ENCODE peak calls at places on chromosomes 4 and X, in four cellular contexts. R is NCI-H2029 treated with DMSO at 0.1 percent for 48 hours, F is NCI-H774, H is NB4. G is an unnamed sample.

GRCh38 chrX:108439961-108440696 is 491 bp downstream of the COL4A5 start:
- DNase-seq in R (no peak), F (no peak), H (peak; percentile 12), G (no peak)

GRCh38 chr4:110516106-110516922 is 40.4 kb downstream of the ENPEP start:
- DNase-seq in R (peak; percentile 46), F (peak; percentile 32), H (peak; percentile 61), G (peak; percentile 67)

GRCh38 chr4:57102050-57102564 is 8.1 kb downstream of the IGFBP7 start:
- DNase-seq in R (no peak), F (no peak), H (no peak), G (no peak)

GRCh38 chr4:152657657-152658056 is 22.1 kb downstream of the TMEM154 start:
- DNase-seq in R (no peak), F (no peak), H (no peak), G (no peak)

GRCh38 chr4:90060039-90060438 is 67.2 kb upstream of the CCSER1 start:
- DNase-seq in R (no peak), F (no peak), H (no peak), G (no peak)

GRCh38 chr4:54256491-54257167 is 27.5 kb downstream of the PDGFRA start:
- DNase-seq in R (no peak), F (no peak), H (no peak), G (no peak)

GRCh38 chrX:17412692-17413091 is 37.7 kb downstream of the NHS start:
- DNase-seq in R (no peak), F (no peak), H (no peak), G (no peak)

GRCh38 chr4:107913283-107913899 is 18.0 kb upstream of the CYP2U1 start:
- DNase-seq in R (peak; percentile 61), F (peak; percentile 0), H (peak; percentile 64), G (peak; percentile 65)

GRCh38 chr4:48558026-48558425 is 68.0 kb downstream of the ZAR1 start:
- DNase-seq in R (no peak), F (no peak), H (no peak), G (no peak)

GRCh38 chr4:108834167-108834566 is 71.3 kb upstream of the ETNPPL start:
- DNase-seq in R (no peak), F (no peak), H (no peak), G (no peak)

GRCh38 chrX:153662266-153662665 is 11.3 kb downstream of the PNCK start:
- DNase-seq in R (no peak), F (no peak), H (peak; percentile 61), G (peak; percentile 75)

GRCh38 chrX:46117234-46117633 is 428.0 kb downstream of the ZNF674 start:
- DNase-seq in R (no peak), F (no peak), H (no peak), G (no peak)

GRCh38 chr4:11424000-11424399 is 4.7 kb downstream of the HS3ST1 start:
- DNase-seq in R (no peak), F (no peak), H (peak; percentile 55), G (no peak)

GRCh38 chr4:7905461-7905915 is 34.2 kb downstream of the AFAP1 start:
- DNase-seq in R (no peak), F (no peak), H (no peak), G (no peak)

G was measured in naive thymus-derived CD8-positive, alpha-beta T cell.